ENCODE peak calls at places on chromosomes 2 and 18, in five cellular contexts. I, Y, F, N and O are unnamed samples.
A peak's percentile ranks its signal among the peaks of the same experiment; 100 is the strongest.

GRCh38 chr2:24543252-24543651 is 52.2 kb downstream of the NCOA1 start:
- DNase-seq in I (no peak), Y (no peak), F (peak; percentile 3), N (no peak), O (no peak)

GRCh38 chr2:151637284-151637781 is 96.9 kb downstream of the NEB start:
- DNase-seq in F (no peak), I (no peak), Y (no peak), N (no peak), O (no peak)

GRCh38 chr18:24761765-24762164 is 301.3 kb downstream of the HRH4 start:
- DNase-seq in F (no peak), I (no peak), N (no peak), Y (no peak), O (no peak)

GRCh38 chr18:34370704-34371405 is 146.1 kb upstream of the NOL4 start:
- DNase-seq in Y (no peak), F (no peak), N (no peak), I (no peak), O (no peak)

GRCh38 chr18:76824136-76824676 is 1.8 kb downstream of the ZNF236 start:
- DNase-seq in N (no peak), Y (no peak), I (no peak), F (no peak), O (no peak)

GRCh38 chr2:136796339-136796738 is 31.0 kb downstream of the THSD7B start:
- DNase-seq in N (no peak), F (no peak), Y (no peak), I (no peak), O (no peak)

GRCh38 chr2:28681216-28681981 is 70.2 kb upstream of the PPP1CB start:
- DNase-seq in I (peak; percentile 67), F (no peak), Y (peak; percentile 81), N (no peak), O (peak; percentile 84)

GRCh38 chr2:113910110-113910717 is 20.3 kb downstream of the ACTR3 start:
- DNase-seq in N (no peak), I (no peak), Y (peak; percentile 19), F (no peak), O (no peak)

GRCh38 chr18:70491734-70492348 is 203.0 kb downstream of the SOCS6 start:
- DNase-seq in I (peak; percentile 57), Y (peak; percentile 32), N (peak; percentile 55), F (peak; percentile 63), O (peak; percentile 62)

GRCh38 chr18:45777393-45777792 is 48.1 kb upstream of the SIGLEC15 start:
- DNase-seq in N (no peak), Y (peak; percentile 96), F (peak; percentile 91), I (no peak), O (peak; percentile 45)

GRCh38 chr2:225100856-225101294 is 58.6 kb upstream of the DOCK10 start:
- DNase-seq in N (no peak), I (no peak), F (peak; percentile 93), Y (peak; percentile 97), O (peak; percentile 90)

GRCh38 chr18:9137168-9138066 is 836 bp downstream of the ANKRD12 start:
- DNase-seq in I (peak; percentile 91), F (peak; percentile 88), Y (peak; percentile 95), N (peak; percentile 90), O (peak; percentile 78)

GRCh38 chr2:173972636-173973035 is 7.5 kb upstream of the SP3 start:
- DNase-seq in N (no peak), I (no peak), Y (peak; percentile 60), F (no peak), O (no peak)

GRCh38 chr2:65483763-65484162 is 51.4 kb upstream of the SPRED2 start:
- DNase-seq in I (no peak), Y (no peak), F (no peak), N (no peak), O (no peak)

GRCh38 chr2:215189393-215189792 is 51.0 kb upstream of the ABCA12 start:
- DNase-seq in Y (no peak), N (no peak), F (no peak), I (no peak), O (no peak)

GRCh38 chr2:219691551-219691950 is 64.1 kb downstream of the SLC4A3 start:
- DNase-seq in N (no peak), I (no peak), Y (no peak), F (no peak), O (no peak)

GRCh38 chr2:235049069-235049468 is 97.3 kb downstream of the SH3BP4 start:
- DNase-seq in I (peak; percentile 26), Y (no peak), F (no peak), N (no peak), O (no peak)

GRCh38 chr2:211756266-211756665 is 782.3 kb downstream of the ERBB4 start:
- DNase-seq in F (no peak), N (no peak), I (no peak), Y (no peak), O (no peak)

GRCh38 chr2:210195066-210195852 is 24.1 kb upstream of the KANSL1L start:
- DNase-seq in N (peak; percentile 34), I (no peak), Y (peak; percentile 58), F (peak; percentile 60), O (peak; percentile 78)

GRCh38 chr2:69168144-69168813 is 155.3 kb downstream of the ANTXR1 start:
- DNase-seq in N (no peak), F (peak; percentile 50), I (no peak), Y (peak; percentile 33), O (no peak)

GRCh38 chr2:9692392-9693137 is 61.8 kb upstream of the YWHAQ start:
- DNase-seq in Y (no peak), N (peak; percentile 14), F (no peak), I (no peak), O (no peak)

GRCh38 chr2:219687266-219687665 is 59.8 kb downstream of the SLC4A3 start:
- DNase-seq in Y (peak; percentile 61), F (peak; percentile 53), N (no peak), I (no peak), O (peak; percentile 13)

GRCh38 chr2:149388120-149388816 is 57.9 kb downstream of the LYPD6 start:
- DNase-seq in F (peak; percentile 63), N (peak; percentile 19), Y (no peak), I (no peak), O (no peak)

GRCh38 chr2:231554748-231555545 is 24.7 kb upstream of the NMUR1 start:
- DNase-seq in N (no peak), I (peak; percentile 88), F (peak; percentile 60), Y (peak; percentile 50), O (peak; percentile 89)

GRCh38 chr2:27222407-27222806 is 5.2 kb downstream of the CAD start:
- DNase-seq in Y (no peak), I (no peak), N (no peak), F (no peak), O (no peak)

GRCh38 chr18:23106575-23106974 is 28.7 kb upstream of the CABLES1 start:
- DNase-seq in F (peak; percentile 86), Y (peak; percentile 96), N (no peak), I (no peak), O (peak; percentile 87)

GRCh38 chr2:231464576-231465540 is 574 bp upstream of the NCL start:
- DNase-seq in F (peak; percentile 99), N (peak; percentile 98), I (no peak), Y (no peak), O (peak; percentile 99)

GRCh38 chr18:51122266-51123045 is 75.0 kb downstream of the MEX3C start:
- DNase-seq in I (no peak), N (no peak), Y (no peak), F (no peak), O (no peak)

GRCh38 chr2:191001624-191002023 is 12.3 kb downstream of the STAT1 start:
- DNase-seq in N (no peak), Y (no peak), I (no peak), F (no peak), O (no peak)

GRCh38 chr2:8196311-8196710 is 485.5 kb upstream of the ID2 start:
- DNase-seq in Y (peak; percentile 49), I (no peak), N (no peak), F (peak; percentile 22), O (no peak)